ENCODE peak calls at places on chromosomes 16 and 17, in seven cellular contexts. S is endodermal cell; O is fibroblast of lung; D is IMR-90; U is GM12864; Y is CD8-positive, alpha-beta memory T cell; L is MM.1S. B is an unnamed sample.
A peak's percentile ranks its signal among the peaks of the same experiment; 100 is the strongest.

GRCh38 chr16:27439273-27440018 is 37.5 kb downstream of the IL21R start:
- DNase-seq in S (peak; percentile 52), O (no peak), D (no peak), U (no peak), Y (no peak), L (no peak), B (no peak)

GRCh38 chr16:58792188-58792587 is 58.1 kb upstream of the GOT2 start:
- DNase-seq in S (no peak), O (no peak), D (no peak), U (no peak), Y (no peak), L (no peak), B (no peak)

GRCh38 chr17:10178789-10179075 is 19.7 kb downstream of the GAS7 start:
- DNase-seq in S (peak; percentile 63), O (no peak), D (no peak), U (no peak), Y (no peak), L (no peak), B (no peak)

GRCh38 chr16:69937465-69937951 is 13.6 kb upstream of the CLEC18A start:
- DNase-seq in S (no peak), O (peak; percentile 20), D (no peak), U (no peak), Y (no peak), L (no peak), B (peak; percentile 25)

GRCh38 chr17:7019839-7020519 is 2.9 kb upstream of the BCL6B start:
- DNase-seq in S (peak; percentile 92), O (peak; percentile 65), D (peak; percentile 23), U (no peak), Y (no peak), L (no peak), B (peak; percentile 61)

GRCh38 chr17:76119409-76120371 is 16.1 kb upstream of the EXOC7 start:
- DNase-seq in S (peak; percentile 74), O (no peak), D (no peak), U (no peak), Y (no peak), L (no peak), B (no peak)

GRCh38 chr16:70768205-70768580 is 32.8 kb downstream of the VAC14 start:
- DNase-seq in S (no peak), O (peak; percentile 41), D (no peak), U (no peak), Y (no peak), L (no peak), B (no peak)

GRCh38 chr17:7094661-7095064 is 14.6 kb upstream of the CLEC10A start:
- DNase-seq in S (no peak), O (no peak), D (no peak), U (no peak), Y (no peak), L (no peak), B (no peak)

GRCh38 chr17:47076171-47076570 is 97.1 kb upstream of the RPRML start:
- DNase-seq in S (no peak), O (peak; percentile 81), D (peak; percentile 73), U (no peak), Y (no peak), L (no peak), B (peak; percentile 16)

GRCh38 chr16:49631521-49632041 is 224.3 kb downstream of the ZNF423 start:
- DNase-seq in S (peak; percentile 32), O (peak; percentile 49), D (peak; percentile 23), U (no peak), Y (no peak), L (no peak), B (peak; percentile 49)

GRCh38 chr17:78137392-78138203 is 7.0 kb downstream of the TMC8 start:
- DNase-seq in S (peak; percentile 87), O (no peak), D (no peak), U (no peak), Y (peak; percentile 47), L (peak; percentile 30), B (no peak)

GRCh38 chr17:57988301-57989010 is 402 bp upstream of the VEZF1 start:
- DNase-seq in S (peak; percentile 91), O (peak; percentile 68), D (peak; percentile 66), U (no peak), Y (peak; percentile 72), L (peak; percentile 67), B (peak; percentile 60)

GRCh38 chr17:57990037-57990436 is 2.0 kb upstream of the VEZF1 start:
- DNase-seq in S (no peak), O (no peak), D (no peak), U (no peak), Y (no peak), L (no peak), B (no peak)

GRCh38 chr17:57987582-57988300 is at the start of gene VEZF1:
- DNase-seq in S (peak; percentile 94), O (peak; percentile 59), D (peak; percentile 44), U (no peak), Y (peak; percentile 73), L (peak; percentile 79), B (peak; percentile 59)

GRCh38 chr17:57986841-57987581 is 1.0 kb downstream of the VEZF1 start:
- DNase-seq in S (peak; percentile 85), O (peak; percentile 72), D (peak; percentile 91), U (no peak), Y (no peak), L (no peak), B (peak; percentile 83)

DNA sequence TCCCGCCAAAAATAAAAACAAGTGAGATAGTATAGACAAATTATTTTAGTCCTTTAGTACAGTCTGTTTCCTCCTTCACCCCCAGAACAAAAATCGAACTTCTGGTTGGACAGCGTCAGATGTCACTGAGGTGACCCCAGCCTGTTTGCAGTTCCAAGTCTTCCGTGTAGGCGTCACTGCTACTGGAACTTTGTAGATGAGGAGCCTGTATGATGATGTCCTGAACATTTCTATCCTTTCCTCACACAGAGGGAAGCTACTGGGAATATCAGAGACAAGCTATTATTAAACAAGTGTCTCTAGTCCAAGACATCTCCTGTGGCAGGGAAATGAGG is 924 bp upstream of the VEZF1 start:
- DNase-seq in S (peak; percentile 62), O (peak; percentile 54), D (peak; percentile 50), U (no peak), Y (no peak), L (peak; percentile 39), B (peak; percentile 35)
- H3K4me3 ChIP-seq in S (peak overlapping the region; percentile 71), O (peak overlapping the region; percentile 57), D (no peak overlapping the region), U (no peak overlapping the region), Y (peak overlapping the region; percentile 84), L (peak overlapping the region; percentile 92), B (peak overlapping the region; percentile 77)

GRCh38 chr17:43900183-43900857 is 7.0 kb downstream of the MPP2 start:
- DNase-seq in S (peak; percentile 99), O (peak; percentile 68), D (peak; percentile 72), U (no peak), Y (peak; percentile 60), L (peak; percentile 80), B (peak; percentile 77)

GRCh38 chr17:43898446-43898845 is 8.9 kb downstream of the MPP2 start:
- DNase-seq in S (no peak), O (no peak), D (no peak), U (no peak), Y (no peak), L (no peak), B (no peak)

GRCh38 chr17:43897827-43898226 is 9.5 kb downstream of the MPP2 start:
- DNase-seq in S (no peak), O (no peak), D (no peak), U (no peak), Y (no peak), L (no peak), B (no peak)

GRCh38 chr17:43902190-43902589 is 5.1 kb downstream of the MPP2 start:
- DNase-seq in S (peak; percentile 69), O (no peak), D (no peak), U (no peak), Y (no peak), L (no peak), B (no peak)

DNA sequence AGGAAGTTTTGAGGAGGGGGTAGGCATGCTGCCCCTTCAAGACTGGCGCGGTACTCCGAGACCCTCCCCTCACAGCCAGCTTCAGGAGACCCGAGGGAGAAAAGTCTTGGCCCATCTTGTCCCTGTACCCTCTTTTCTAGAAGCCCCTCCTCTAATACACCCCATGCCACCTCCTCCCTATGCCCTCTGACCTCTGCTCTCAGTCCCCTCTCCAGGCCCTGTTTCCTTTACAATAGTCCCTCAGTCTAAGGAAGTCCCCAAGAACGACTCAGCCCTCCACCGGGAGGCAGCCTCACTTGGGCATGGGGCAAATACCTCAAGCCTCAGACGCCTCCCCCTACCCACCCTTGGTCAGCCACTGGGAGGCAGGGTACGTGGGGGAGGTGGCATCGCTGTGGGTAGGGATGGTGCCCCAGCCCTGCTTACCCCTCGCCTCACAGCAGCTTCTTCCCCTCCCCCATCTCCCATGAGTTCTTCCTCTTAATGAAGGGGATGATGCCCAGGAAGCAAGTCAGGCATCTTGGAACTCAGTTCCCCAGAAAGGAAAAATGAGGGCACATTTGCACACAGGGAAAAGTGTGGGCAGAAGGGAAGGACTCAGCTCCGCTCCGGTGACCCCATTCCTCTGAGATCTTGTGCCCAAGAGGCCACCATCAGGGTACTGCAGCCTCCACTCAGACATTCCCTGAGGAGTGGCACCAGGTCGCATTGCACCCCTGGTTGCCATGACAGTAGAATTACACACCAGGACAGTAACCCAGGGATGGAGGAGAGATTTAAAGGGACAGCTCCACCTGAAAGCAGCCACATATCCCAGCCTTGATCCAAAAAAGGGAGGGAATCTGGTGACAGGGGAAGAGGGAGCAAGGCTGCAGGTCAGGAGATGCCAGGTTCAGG is 6.2 kb downstream of the MPP2 start:
- DNase-seq in S (peak; percentile 72), O (no peak), D (no peak), U (no peak), Y (no peak), L (no peak), B (no peak)
- H3K4me3 ChIP-seq in S (peak overlapping the region; percentile 79), O (peak overlapping the region; percentile 47), D (peak overlapping the region; percentile 39), U (peak overlapping the region; percentile 5), Y (peak overlapping the region; percentile 57), L (peak overlapping the region; percentile 69), B (peak overlapping the region; percentile 47)

DNA sequence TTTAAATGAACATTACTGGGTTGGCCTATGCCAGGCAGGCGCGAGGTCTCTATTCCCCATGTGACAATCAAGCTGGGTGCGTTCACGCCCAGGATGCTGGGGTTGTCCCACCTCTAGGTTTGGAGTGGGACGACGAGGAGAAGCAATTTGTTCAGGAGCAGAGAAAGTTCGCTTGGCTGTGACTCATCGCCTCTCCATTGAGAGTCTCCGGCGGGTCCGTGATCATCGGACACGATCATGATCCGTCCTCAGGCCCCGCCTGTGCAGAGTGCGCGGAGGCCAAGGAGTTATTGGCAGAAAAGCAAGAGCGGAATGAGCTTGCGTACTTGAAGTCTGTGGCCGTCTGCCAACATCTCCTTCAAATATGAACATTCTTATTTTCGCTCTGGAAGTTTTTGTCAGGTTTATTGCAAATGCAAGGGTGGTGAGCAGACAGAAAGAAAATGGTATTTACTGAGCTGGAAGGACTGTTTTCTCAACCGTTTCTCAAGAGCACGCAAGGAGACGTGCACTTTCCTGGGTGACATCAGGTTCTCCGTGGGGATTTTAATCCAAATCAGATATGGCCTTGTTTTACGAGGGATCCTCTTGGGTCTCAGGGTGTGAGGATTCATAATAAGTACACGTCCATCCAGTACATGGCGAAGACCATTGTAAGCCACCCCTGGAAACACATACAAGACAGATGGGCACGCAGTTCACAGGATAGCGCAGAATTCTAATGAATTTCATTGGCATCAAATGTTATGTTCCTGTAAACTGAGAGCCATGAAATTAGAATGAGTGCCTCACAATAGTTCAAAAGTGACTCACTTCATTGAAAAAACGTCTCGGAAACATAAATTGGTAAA is 70.1 kb upstream of the CREBBP start:
- DNase-seq in S (peak; percentile 24), O (peak; percentile 99), D (peak; percentile 99), U (no peak), Y (no peak), L (no peak), B (peak; percentile 99)
- H3K4me3 ChIP-seq in S (no peak overlapping the region), O (peak overlapping the region; percentile 44), D (peak overlapping the region; percentile 28), U (no peak overlapping the region), Y (no peak overlapping the region), L (no peak overlapping the region), B (peak overlapping the region; percentile 33)

DNA sequence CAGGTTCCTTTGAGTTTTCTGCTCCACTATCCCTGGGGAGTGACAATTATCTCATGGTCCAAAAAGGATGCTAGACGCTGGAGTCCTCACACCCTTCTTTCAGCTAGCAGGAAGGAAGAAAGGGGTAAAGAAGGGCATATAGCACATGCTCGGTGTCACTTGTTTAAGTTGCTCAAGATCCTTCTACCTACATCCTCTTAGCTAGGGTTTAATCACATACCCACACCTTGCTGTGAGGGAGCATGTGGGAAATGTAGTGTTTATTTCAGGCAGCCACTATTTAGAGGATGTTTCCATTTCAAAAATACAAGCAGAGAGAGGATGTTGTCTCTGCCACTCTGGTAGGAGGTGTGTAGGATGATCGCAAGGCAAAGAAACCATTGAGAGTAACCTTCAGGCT is 4.5 kb downstream of the PRKCB start:
- DNase-seq in S (no peak), O (no peak), D (no peak), U (no peak), Y (no peak), L (no peak), B (no peak)
- H3K4me3 ChIP-seq in S (no peak overlapping the region), O (no peak overlapping the region), D (no peak overlapping the region), U (no peak overlapping the region), Y (no peak overlapping the region), L (no peak overlapping the region), B (no peak overlapping the region)